ENCODE peak calls at places on chromosomes 13 and 19, in four cellular contexts. T is gastrocnemius medialis, O is tibial artery, V is left lung. E is an unnamed sample.
A peak's percentile ranks its signal among the peaks of the same experiment; 100 is the strongest.

GRCh38 chr19:5331790-5332189 is 8.8 kb downstream of the PTPRS start:
- DNase-seq in T (no peak), O (no peak), V (no peak), E (no peak)

GRCh38 chr19:16367269-16367683 is 42.6 kb downstream of the KLF2 start:
- DNase-seq in T (no peak), O (no peak), V (peak; percentile 79), E (no peak)

GRCh38 chr19:28633223-28634030 is 579.5 kb downstream of the UQCRFS1 start:
- DNase-seq in T (no peak), O (no peak), V (no peak), E (peak; percentile 56)

GRCh38 chr13:28425796-28426195 is 69.1 kb downstream of the FLT1 start:
- DNase-seq in T (no peak), O (no peak), V (no peak), E (no peak)

GRCh38 chr19:4256563-4256962 is 9.7 kb downstream of the YJU2 start:
- DNase-seq in T (no peak), O (no peak), V (no peak), E (no peak)

GRCh38 chr13:34730966-34731365 is 211.1 kb upstream of the NBEA start:
- DNase-seq in T (no peak), O (no peak), V (no peak), E (no peak)

GRCh38 chr13:92564942-92565341 is 661.7 kb upstream of the GPC6 start:
- DNase-seq in T (no peak), O (no peak), V (no peak), E (no peak)

GRCh38 chr19:6861683-6862286 is 25.6 kb upstream of the ADGRE1 start:
- DNase-seq in T (no peak), O (no peak), V (no peak), E (no peak)

GRCh38 chr19:39481676-39482075 is 1.0 kb downstream of the TIMM50 start:
- DNase-seq in T (no peak), O (no peak), V (peak; percentile 54), E (no peak)
- H3K4me3 ChIP-seq in T (peak overlapping the region; percentile 100), O (peak overlapping the region; percentile 95), V (peak overlapping the region; percentile 94), E (peak overlapping the region; percentile 100)

GRCh38 chr19:11423164-11423803 is 4.2 kb upstream of the RGL3 start:
- DNase-seq in T (no peak), O (no peak), V (no peak), E (no peak)

GRCh38 chr19:11420894-11421606 is 1.9 kb upstream of the RGL3 start:
- DNase-seq in T (no peak), O (peak; percentile 30), V (no peak), E (no peak)

GRCh38 chr19:11423804-11424318 is 4.7 kb upstream of the RGL3 start:
- DNase-seq in T (no peak), O (no peak), V (no peak), E (no peak)

GRCh38 chr19:11421607-11422098 is 2.5 kb upstream of the RGL3 start:
- DNase-seq in T (no peak), O (peak; percentile 35), V (peak; percentile 88), E (no peak)

GRCh38 chr19:11422163-11423068 is 3.3 kb upstream of the RGL3 start:
- DNase-seq in T (peak; percentile 52), O (peak; percentile 79), V (peak; percentile 95), E (no peak)
- H3K4me3 ChIP-seq in T (no peak overlapping the region), O (peak overlapping the region; percentile 47), V (peak overlapping the region; percentile 28), E (peak overlapping the region; percentile 15)

GRCh38 chr13:113724016-113724758 is 34.8 kb upstream of the TMEM255B start:
- DNase-seq in T (no peak), O (no peak), V (peak; percentile 64), E (no peak)
- H3K4me3 ChIP-seq in T (peak overlapping the region; percentile 57), O (no peak overlapping the region), V (peak overlapping the region; percentile 45), E (no peak overlapping the region)

DNA sequence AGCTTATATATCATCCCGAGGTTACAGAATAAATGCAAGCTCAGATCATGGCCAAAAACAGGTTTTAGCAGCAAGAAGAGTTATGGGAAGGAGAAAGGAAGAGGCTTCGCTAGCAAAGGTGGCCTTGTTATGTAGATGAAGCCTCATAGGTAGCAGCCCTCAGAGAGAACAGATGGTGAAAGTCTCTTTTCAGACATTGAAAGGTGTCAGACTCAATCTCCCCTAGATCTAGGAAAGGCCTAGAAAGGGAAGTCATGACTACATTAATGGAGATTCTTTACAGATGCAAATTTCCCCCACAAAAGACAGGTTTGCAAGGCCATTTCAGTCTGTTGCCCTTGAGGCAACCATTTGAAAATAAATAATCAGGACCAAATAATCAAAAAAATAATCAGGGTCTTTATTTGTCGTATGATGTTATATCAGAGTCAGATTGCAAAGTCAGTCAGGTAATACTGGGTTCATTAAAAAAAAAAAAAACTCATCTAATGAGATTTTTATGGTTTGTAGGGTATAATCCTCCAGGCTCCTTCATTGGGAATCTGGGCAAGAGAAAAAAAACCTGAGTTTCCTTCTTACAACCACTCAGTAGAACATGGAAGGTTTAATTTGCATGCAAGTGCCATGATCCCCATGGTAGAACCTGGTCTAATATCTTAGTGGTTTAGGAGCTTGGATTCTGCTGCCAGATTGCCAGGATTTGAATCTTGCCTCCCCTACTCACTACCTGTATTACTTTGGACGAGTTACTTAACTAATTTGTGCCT is 50.8 kb upstream of the HTR2A start:
- DNase-seq in T (no peak), O (no peak), V (no peak), E (no peak)
- H3K4me3 ChIP-seq in T (no peak overlapping the region), O (no peak overlapping the region), V (no peak overlapping the region), E (no peak overlapping the region)

GRCh38 chr13:41019027-41019487 is at the start of gene ELF1:
- DNase-seq in T (peak; percentile 32), O (peak; percentile 49), V (no peak), E (peak; percentile 14)
- H3K4me3 ChIP-seq in T (no peak within 1 kb of the TSS), O (peak within 1 kb of the TSS; percentile 6), V (peak within 1 kb of the TSS; percentile 44), E (no peak within 1 kb of the TSS)

GRCh38 chr19:45814851-45815481 is at the start of gene RSPH6A:
- DNase-seq in T (no peak), O (no peak), V (peak; percentile 70), E (no peak)

GRCh38 chr19:45816236-45817009 is 1.3 kb upstream of the RSPH6A start:
- DNase-seq in T (no peak), O (no peak), V (peak; percentile 73), E (no peak)

GRCh38 chr19:45814166-45814780 is 835 bp downstream of the RSPH6A start:
- DNase-seq in T (no peak), O (no peak), V (no peak), E (no peak)

GRCh38 chr19:45817010-45817724 is 2.1 kb upstream of the RSPH6A start:
- DNase-seq in T (peak; percentile 78), O (peak; percentile 90), V (peak; percentile 97), E (peak; percentile 67)

DNA sequence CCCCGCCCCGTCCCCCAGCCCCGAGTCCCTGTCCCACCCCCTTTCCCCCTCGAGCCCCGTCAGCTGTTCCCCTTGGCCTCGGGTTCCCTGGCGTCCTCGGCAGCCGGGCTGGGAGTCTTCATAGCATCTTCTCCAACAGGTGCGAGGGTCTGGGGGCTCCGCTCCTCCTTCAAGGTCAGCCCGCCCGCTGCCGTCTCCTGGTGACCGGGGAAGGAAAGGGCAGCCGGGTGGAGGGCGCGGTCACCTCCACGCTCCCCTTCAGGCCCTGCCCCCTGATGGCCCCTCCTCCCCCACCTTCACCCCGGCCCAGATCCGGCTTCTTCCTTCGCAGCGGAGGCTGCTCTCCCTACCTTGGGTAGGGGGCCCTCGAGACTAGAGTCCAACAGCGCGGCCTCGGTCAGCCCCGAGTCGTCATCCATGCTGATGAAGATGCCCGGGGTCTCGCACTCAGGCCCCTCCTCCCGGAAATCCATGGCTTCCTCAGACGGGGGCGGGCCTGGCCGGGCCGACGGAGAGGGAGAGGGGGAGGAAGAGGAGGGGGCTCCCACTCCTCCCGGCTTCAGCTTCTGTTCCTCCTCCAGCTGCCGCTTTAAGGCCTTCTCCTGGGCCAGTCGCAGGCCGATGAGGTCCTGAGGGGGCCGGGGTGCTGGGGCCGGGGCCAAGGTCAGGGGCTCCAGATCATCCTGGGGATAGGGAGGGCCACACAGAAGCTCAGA is 551 bp upstream of the RSPH6A start:
- DNase-seq in T (no peak), O (no peak), V (peak; percentile 74), E (no peak)
- H3K4me3 ChIP-seq in T (peak overlapping the region; percentile 22), O (no peak overlapping the region), V (peak overlapping the region; percentile 17), E (peak overlapping the region; percentile 9)

GRCh38 chr19:10461047-10461949 is 41.0 kb downstream of the PDE4A start:
- DNase-seq in T (peak; percentile 94), O (peak; percentile 91), V (peak; percentile 97), E (peak; percentile 77)
- H3K4me3 ChIP-seq in T (peak overlapping the region; percentile 27), O (peak overlapping the region; percentile 30), V (peak overlapping the region; percentile 25), E (peak overlapping the region; percentile 45)

DNA sequence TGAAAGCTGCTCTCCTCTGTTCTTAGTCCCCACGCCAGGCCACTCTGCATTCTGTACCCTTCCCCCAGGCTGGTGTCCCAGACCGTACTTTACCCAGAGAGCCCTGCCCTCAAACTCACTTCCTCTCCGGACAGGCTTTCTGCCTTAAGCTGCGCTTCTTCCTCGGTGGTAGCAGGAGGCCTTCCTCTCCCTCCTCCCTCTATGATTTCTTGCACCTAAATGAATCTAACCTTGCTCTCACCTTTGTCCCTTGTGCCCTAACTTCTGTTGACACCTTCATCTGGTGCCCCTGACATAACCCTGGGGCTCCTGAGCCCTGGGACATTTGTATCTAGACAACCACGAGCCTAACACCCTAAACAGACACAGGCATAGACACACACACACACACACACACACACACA is 29.6 kb upstream of the CEACAM21 start:
- DNase-seq in T (no peak), O (no peak), V (no peak), E (no peak)
- H3K4me3 ChIP-seq in T (no peak overlapping the region), O (no peak overlapping the region), V (peak overlapping the region; percentile 3), E (no peak overlapping the region)

DNA sequence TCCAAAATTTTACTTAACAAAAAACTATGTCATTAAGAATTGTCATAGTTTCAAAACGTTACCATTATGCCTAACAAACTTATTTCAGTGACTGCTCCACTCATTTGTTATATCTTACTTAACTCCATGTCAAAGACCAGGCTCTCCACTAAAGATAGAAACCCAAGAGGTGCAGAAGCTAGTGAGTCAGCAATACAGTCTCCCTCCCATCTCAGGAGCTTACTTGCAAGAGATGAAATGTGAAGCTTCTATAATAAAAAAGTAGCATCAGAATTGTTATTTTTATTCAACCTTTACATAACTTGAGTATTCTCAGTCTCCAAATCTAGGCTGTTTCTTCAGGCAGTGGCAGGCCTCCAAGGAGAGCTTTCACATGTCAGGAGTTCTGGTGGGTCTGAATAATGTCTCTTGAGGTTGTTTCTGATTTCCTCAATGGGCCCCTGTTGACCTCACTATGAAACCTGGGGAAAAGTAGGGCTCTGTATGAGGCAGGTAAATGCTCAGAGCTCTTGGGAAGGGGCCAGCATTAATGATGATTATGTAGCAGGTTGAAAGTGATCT is 242.0 kb downstream of the NDFIP2 start:
- DNase-seq in T (no peak), O (no peak), V (no peak), E (no peak)
- H3K4me3 ChIP-seq in T (peak overlapping the region; percentile 17), O (no peak overlapping the region), V (no peak overlapping the region), E (no peak overlapping the region)